ENCODE peak calls at places on chromosome 7, in seven cellular contexts. V is spleen, C is breast epithelium, Q is HepG2, A is HCT116, I is Peyer's patch, G is esophagus squamous epithelium. D is an unnamed sample.

GRCh38 chr7:1045038-1045726 is 836 bp downstream of the GPR146 start:
- DNase-seq in V (no peak), C (no peak), Q (peak), A (no peak), I (no peak), G (no peak), D (no peak)

GRCh38 chr7:44415047-44415446 is 75.4 kb downstream of the NUDCD3 start:
- DNase-seq in V (no peak), C (no peak), Q (no peak), A (no peak), I (no peak), G (no peak), D (no peak)

GRCh38 chr7:94374231-94374630 is 20.5 kb upstream of the COL1A2 start:
- DNase-seq in V (no peak), C (no peak), Q (no peak), A (no peak), I (no peak), G (no peak), D (peak)

GRCh38 chr7:40889099-40889498 is 754.3 kb downstream of the SUGCT start:
- DNase-seq in V (no peak), C (no peak), Q (no peak), A (no peak), I (no peak), G (no peak), D (no peak)

GRCh38 chr7:45920543-45921380 is at the start of gene IGFBP3:
- DNase-seq in V (no peak), C (no peak), Q (no peak), A (no peak), I (no peak), G (no peak), D (no peak)

GRCh38 chr7:286278-286677 is 3.7 kb upstream of the FOXL3 start:
- DNase-seq in V (peak), C (no peak), Q (no peak), A (no peak), I (no peak), G (no peak), D (peak)

GRCh38 chr7:5699951-5700384 is 81.5 kb downstream of the RNF216 start:
- DNase-seq in V (no peak), C (no peak), Q (no peak), A (no peak), I (peak), G (no peak), D (no peak)

GRCh38 chr7:41304995-41305394 is 397.9 kb downstream of the INHBA start:
- DNase-seq in V (no peak), C (no peak), Q (no peak), A (no peak), I (no peak), G (no peak), D (no peak)

GRCh38 chr7:94272821-94273583 is 121.7 kb upstream of the COL1A2 start:
- DNase-seq in V (no peak), C (no peak), Q (no peak), A (no peak), I (no peak), G (no peak), D (no peak)

GRCh38 chr7:68295386-68295785 is 1298.8 kb downstream of the TYW1 start:
- DNase-seq in V (no peak), C (no peak), Q (no peak), A (no peak), I (no peak), G (no peak), D (no peak)

GRCh38 chr7:127447326-127447945 is 54.9 kb upstream of the ZNF800 start:
- DNase-seq in V (peak), C (no peak), Q (peak), A (peak), I (peak), G (no peak), D (no peak)

GRCh38 chr7:133039614-133040013 is 42.3 kb downstream of the CHCHD3 start:
- DNase-seq in V (no peak), C (no peak), Q (no peak), A (no peak), I (no peak), G (no peak), D (no peak)

GRCh38 chr7:28211006-28211405 is 30.4 kb upstream of the JAZF1 start:
- DNase-seq in V (no peak), C (no peak), Q (no peak), A (no peak), I (no peak), G (no peak), D (no peak)

GRCh38 chr7:28686418-28686800 is 271.7 kb downstream of the TRIL start:
- DNase-seq in V (no peak), C (no peak), Q (no peak), A (no peak), I (no peak), G (no peak), D (no peak)

GRCh38 chr7:55144333-55144954 is 125.6 kb downstream of the EGFR start:
- DNase-seq in V (peak), C (no peak), Q (no peak), A (no peak), I (no peak), G (no peak), D (no peak)

GRCh38 chr7:28155964-28156363 is 24.6 kb downstream of the JAZF1 start:
- DNase-seq in V (no peak), C (no peak), Q (peak), A (no peak), I (no peak), G (no peak), D (no peak)

GRCh38 chr7:87590578-87590977 is 10.1 kb downstream of the ABCB1 start:
- DNase-seq in V (no peak), C (no peak), Q (no peak), A (no peak), I (no peak), G (no peak), D (no peak)

GRCh38 chr7:35257251-35258124 is 3.6 kb upstream of the TBX20 start:
- DNase-seq in V (no peak), C (no peak), Q (no peak), A (no peak), I (no peak), G (no peak), D (no peak)

GRCh38 chr7:152989889-152990380 is 230.4 kb downstream of the ACTR3B start:
- DNase-seq in V (no peak), C (no peak), Q (peak), A (no peak), I (no peak), G (no peak), D (no peak)

GRCh38 chr7:1531263-1531978 is 919 bp downstream of the MAFK start:
- DNase-seq in V (peak), C (peak), Q (no peak), A (no peak), I (peak), G (no peak), D (peak)

GRCh38 chr7:163298-163695 is 29.1 kb upstream of the FAM20C start:
- DNase-seq in V (peak), C (no peak), Q (no peak), A (no peak), I (no peak), G (no peak), D (no peak)

GRCh38 chr7:5214236-5214635 is 24.2 kb downstream of the WIPI2 start:
- DNase-seq in V (peak), C (no peak), Q (no peak), A (no peak), I (no peak), G (no peak), D (peak)

GRCh38 chr7:76016191-76016947 is 22.0 kb upstream of the TMEM120A start:
- DNase-seq in V (no peak), C (no peak), Q (no peak), A (no peak), I (no peak), G (no peak), D (no peak)

GRCh38 chr7:51186531-51186930 is 130.1 kb downstream of the COBL start:
- DNase-seq in V (peak), C (no peak), Q (no peak), A (no peak), I (no peak), G (no peak), D (no peak)

GRCh38 chr7:155300641-155301452 is 3.2 kb downstream of the INSIG1 start:
- DNase-seq in V (no peak), C (no peak), Q (no peak), A (no peak), I (no peak), G (no peak), D (no peak)

GRCh38 chr7:43076189-43076605 is 36.2 kb upstream of the HECW1 start:
- DNase-seq in V (no peak), C (no peak), Q (no peak), A (no peak), I (no peak), G (no peak), D (no peak)

GRCh38 chr7:69738396-69738889 is 140.2 kb downstream of the AUTS2 start:
- DNase-seq in V (no peak), C (no peak), Q (no peak), A (no peak), I (no peak), G (no peak), D (no peak)

GRCh38 chr7:27148776-27149641 is 1.4 kb upstream of the HOXA6 start:
- DNase-seq in V (peak), C (peak), Q (no peak), A (no peak), I (no peak), G (no peak), D (peak)

GRCh38 chr7:27147211-27148030 is at the start of gene HOXA6:
- DNase-seq in V (peak), C (peak), Q (no peak), A (no peak), I (no peak), G (no peak), D (peak)

GRCh38 chr7:27146491-27147210 is 923 bp downstream of the HOXA6 start:
- DNase-seq in V (peak), C (peak), Q (no peak), A (no peak), I (peak), G (no peak), D (peak)

GRCh38 chr7:27149817-27150567 is 2.4 kb downstream of the HOXA3 start:
- DNase-seq in V (peak), C (peak), Q (no peak), A (no peak), I (no peak), G (no peak), D (peak)

GRCh38 chr7:27148031-27148775 is 629 bp upstream of the HOXA6 start:
- DNase-seq in V (peak), C (peak), Q (no peak), A (no peak), I (no peak), G (no peak), D (peak)
- TF ChIP-seq POLR2A in V (no peak), C (peak), Q (no peak), A (no peak), I (peak), G (no peak), D (peak)

GRCh38 chr7:33841658-33842057 is 63.7 kb upstream of the BMPER start:
- DNase-seq in V (no peak), C (no peak), Q (no peak), A (no peak), I (no peak), G (no peak), D (peak)
- H3K4me3 ChIP-seq in V (no peak), C (no peak), Q (no peak), A (no peak), I (no peak), G (no peak), D (no peak)

DNA sequence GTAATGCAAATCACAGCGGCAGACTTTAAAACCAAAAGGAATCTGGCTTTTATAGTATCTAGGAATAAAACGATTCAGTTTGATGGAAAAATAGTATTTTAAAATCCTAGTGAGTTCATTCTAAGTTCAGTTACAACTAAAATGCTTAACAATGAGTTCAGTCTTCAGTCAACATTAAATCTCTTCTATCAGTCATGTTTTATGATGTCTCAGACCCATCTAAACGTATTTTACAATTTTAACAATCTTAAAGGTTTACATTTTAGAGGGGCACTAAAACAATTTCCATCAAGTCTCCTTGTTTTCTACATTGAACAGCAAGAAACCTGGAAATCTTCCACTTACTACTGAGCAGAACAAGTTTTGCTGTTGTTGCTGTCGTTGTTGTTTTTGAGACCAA is 10.0 kb downstream of the SVOPL start:
- DNase-seq in V (no peak), C (no peak), Q (no peak), A (no peak), I (no peak), G (no peak), D (no peak)
- TF ChIP-seq POLR2A in V (no peak), C (no peak), Q (no peak), A (no peak), I (no peak), G (no peak), D (no peak)

DNA sequence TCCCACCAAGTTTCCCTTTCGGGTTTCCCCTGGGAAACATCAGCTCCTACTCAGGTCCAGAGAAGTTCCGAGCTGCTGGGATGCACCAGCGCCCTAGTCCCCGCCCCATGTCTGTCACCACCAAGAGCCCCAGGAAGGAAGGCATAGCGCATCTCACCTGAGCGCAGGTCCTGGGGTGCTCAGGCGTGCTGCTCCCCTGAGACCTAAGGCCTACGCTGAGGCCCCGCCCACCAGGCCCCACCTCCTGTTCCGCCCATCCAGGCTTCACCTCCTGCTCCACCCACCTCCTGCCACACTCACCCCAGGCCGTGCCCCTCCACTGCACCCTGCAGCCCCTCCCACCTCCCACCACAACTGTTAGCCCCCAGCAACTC is 1.2 kb upstream of the TFR2 start:
- DNase-seq in V (peak), C (no peak), Q (peak), A (no peak), I (peak), G (no peak), D (no peak)
- H3K4me3 ChIP-seq in V (no peak), C (no peak), Q (peak), A (no peak), I (no peak), G (no peak), D (no peak)

GRCh38 chr7:90709501-90710465 is 113.7 kb downstream of the CDK14 start:
- DNase-seq in V (no peak), C (no peak), Q (no peak), A (no peak), I (peak), G (no peak), D (no peak)
- TF ChIP-seq POLR2A in V (peak), C (no peak), Q (no peak), A (no peak), I (no peak), G (no peak), D (no peak)

D was measured in sigmoid colon.